ENCODE peak calls at places on chromosomes 4 and X, in eight cellular contexts. P, I, K, O, A, Z, L and U are unnamed samples.

GRCh38 chr4:784401-785331 is 41.3 kb downstream of the CPLX1 start:
- DNase-seq in P (no peak), I (no peak), K (no peak), O (peak; percentile 43), A (no peak), Z (peak; percentile 30), L (no peak), U (no peak)

GRCh38 chr4:128386761-128387599 is 99.4 kb upstream of the PGRMC2 start:
- DNase-seq in P (peak; percentile 79), I (peak; percentile 97), K (peak; percentile 90), O (peak; percentile 87), A (peak; percentile 84), Z (peak; percentile 67), L (peak; percentile 97), U (peak; percentile 94)

GRCh38 chrX:49858341-49858740 is 20.9 kb upstream of the USP27X start:
- DNase-seq in P (no peak), I (no peak), K (no peak), O (no peak), A (no peak), Z (no peak), L (no peak), U (no peak)

GRCh38 chr4:36178489-36178888 is 65.8 kb downstream of the ARAP2 start:
- DNase-seq in P (no peak), I (no peak), K (no peak), O (no peak), A (no peak), Z (no peak), L (no peak), U (no peak)

GRCh38 chr4:107312366-107312765 is 276.3 kb upstream of the DKK2 start:
- DNase-seq in P (no peak), I (no peak), K (no peak), O (no peak), A (no peak), Z (no peak), L (peak; percentile 21), U (no peak)

GRCh38 chr4:159484861-159485260 is 382.0 kb downstream of the RAPGEF2 start:
- DNase-seq in P (no peak), I (no peak), K (no peak), O (no peak), A (no peak), Z (no peak), L (no peak), U (no peak)

GRCh38 chr4:180960758-180961401 is 1282.3 kb upstream of the TENM3 start:
- DNase-seq in P (no peak), I (no peak), K (no peak), O (no peak), A (no peak), Z (no peak), L (no peak), U (no peak)

GRCh38 chr4:65623509-65623908 is 46.8 kb downstream of the EPHA5 start:
- DNase-seq in P (no peak), I (no peak), K (no peak), O (no peak), A (no peak), Z (no peak), L (peak; percentile 67), U (no peak)

GRCh38 chr4:53576676-53577372 is 14.5 kb downstream of the LNX1 start:
- DNase-seq in P (no peak), I (no peak), K (no peak), O (no peak), A (no peak), Z (no peak), L (peak; percentile 90), U (no peak)

GRCh38 chr4:5112333-5112732 is 61.1 kb downstream of the STK32B start:
- DNase-seq in P (no peak), I (no peak), K (no peak), O (no peak), A (no peak), Z (no peak), L (no peak), U (no peak)

GRCh38 chr4:1614049-1614448 is 70.1 kb downstream of the FAM53A start:
- DNase-seq in P (no peak), I (no peak), K (no peak), O (no peak), A (no peak), Z (no peak), L (no peak), U (no peak)

GRCh38 chr4:41506071-41506470 is 31.9 kb upstream of the LIMCH1 start:
- DNase-seq in P (no peak), I (no peak), K (no peak), O (no peak), A (no peak), Z (no peak), L (peak; percentile 13), U (no peak)

GRCh38 chrX:119391279-119391678 is 7.9 kb upstream of the SLC25A43 start:
- DNase-seq in P (peak; percentile 31), I (peak; percentile 32), K (peak; percentile 29), O (peak; percentile 62), A (no peak), Z (no peak), L (peak; percentile 25), U (no peak)
- TF ChIP-seq CTCF in P (peak; percentile 50), I (peak; percentile 15), K (no peak), O (peak; percentile 25), A (no peak), Z (peak; percentile 44), L (peak; percentile 36), U (no peak)

DNA sequence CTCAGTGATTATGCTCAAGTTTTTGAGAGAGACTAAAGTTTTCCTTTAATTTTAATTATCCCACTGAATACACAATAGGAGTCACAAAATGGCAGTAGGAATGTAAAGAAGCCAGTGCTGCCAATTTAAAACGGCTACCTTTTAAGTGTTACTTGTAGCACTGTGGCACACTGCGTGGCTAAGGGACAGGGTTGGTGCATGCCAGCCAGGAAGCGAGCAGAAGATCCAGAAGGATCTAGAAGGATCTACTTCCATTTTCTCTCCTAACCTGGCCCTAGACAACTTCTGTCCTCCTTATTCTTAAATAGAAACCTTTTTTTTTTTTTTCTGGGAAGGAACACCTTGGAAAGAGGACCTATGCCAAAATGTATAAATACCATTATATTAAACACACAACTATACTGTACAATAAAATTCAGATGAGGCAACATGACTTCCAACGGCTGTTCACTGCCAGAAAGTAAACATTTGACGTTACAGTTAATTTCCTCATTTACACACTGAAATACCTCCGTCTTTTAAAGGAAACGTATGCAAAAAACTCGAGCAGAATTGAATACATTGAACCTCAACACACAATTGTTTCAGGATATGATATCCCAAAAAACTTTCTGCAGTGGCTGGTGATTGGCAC is 2.7 kb downstream of the USP26 start:
- DNase-seq in P (no peak), I (no peak), K (no peak), O (no peak), A (no peak), Z (no peak), L (no peak), U (no peak)
- TF ChIP-seq POLR2A in P (no peak), I (no peak), K (no peak), O (no peak), A (no peak), Z (no peak), L (no peak), U (no peak)

DNA sequence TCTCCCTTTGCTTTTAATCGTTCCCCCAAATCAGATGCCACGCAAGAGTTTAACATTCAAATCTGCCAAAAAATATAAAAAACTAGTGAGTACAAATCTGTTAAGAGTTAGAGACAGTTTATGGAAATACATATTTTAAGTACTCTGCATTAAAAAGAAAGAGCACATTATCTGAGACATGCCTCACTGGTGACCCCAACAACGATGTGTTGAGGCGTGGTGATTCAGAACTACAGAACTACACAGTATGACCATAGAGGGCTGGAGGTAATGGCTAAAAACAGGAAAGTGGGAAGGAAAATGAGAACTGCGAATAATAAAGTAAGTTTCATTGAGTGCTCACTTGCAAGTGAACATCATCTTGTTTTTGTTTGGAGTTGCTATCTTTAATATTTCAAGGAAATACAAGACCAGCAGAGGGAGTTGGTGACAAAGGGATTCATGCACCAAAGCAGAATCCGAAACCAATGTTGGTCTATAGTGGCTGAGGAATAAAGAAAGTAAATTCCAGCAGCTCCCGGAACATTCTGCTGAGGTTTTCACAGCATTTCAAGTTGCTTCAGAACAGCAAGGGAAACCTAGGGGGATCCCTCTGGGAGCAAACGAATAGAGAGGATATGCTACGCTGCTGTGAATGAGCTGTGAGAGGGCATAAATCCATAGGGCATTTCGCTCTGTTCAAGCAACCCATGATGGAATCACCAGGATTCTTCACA is 92.2 kb downstream of the DCHS2 start:
- DNase-seq in P (no peak), I (no peak), K (no peak), O (no peak), A (no peak), Z (no peak), L (peak; percentile 8), U (no peak)
- TF ChIP-seq CTCF in P (peak; percentile 48), I (no peak), K (peak; percentile 34), O (peak; percentile 20), A (peak; percentile 30), Z (peak; percentile 63), L (no peak), U (no peak)

GRCh38 chr4:86934147-86934771 is 552 bp upstream of the AFF1 start:
- DNase-seq in P (peak; percentile 9), I (no peak), K (no peak), O (no peak), A (peak; percentile 31), Z (no peak), L (no peak), U (peak; percentile 14)

GRCh38 chr4:86935499-86935832 is 655 bp downstream of the AFF1 start:
- DNase-seq in P (no peak), I (no peak), K (peak; percentile 27), O (peak; percentile 72), A (peak; percentile 42), Z (peak; percentile 70), L (no peak), U (peak; percentile 54)

GRCh38 chr4:86939123-86939522 is 4.3 kb downstream of the AFF1 start:
- DNase-seq in P (no peak), I (no peak), K (no peak), O (no peak), A (no peak), Z (no peak), L (no peak), U (no peak)

GRCh38 chr4:86934772-86935498 is at the start of gene AFF1:
- DNase-seq in P (peak; percentile 96), I (peak; percentile 95), K (peak; percentile 94), O (peak; percentile 95), A (peak; percentile 90), Z (peak; percentile 97), L (peak; percentile 79), U (peak; percentile 98)

DNA sequence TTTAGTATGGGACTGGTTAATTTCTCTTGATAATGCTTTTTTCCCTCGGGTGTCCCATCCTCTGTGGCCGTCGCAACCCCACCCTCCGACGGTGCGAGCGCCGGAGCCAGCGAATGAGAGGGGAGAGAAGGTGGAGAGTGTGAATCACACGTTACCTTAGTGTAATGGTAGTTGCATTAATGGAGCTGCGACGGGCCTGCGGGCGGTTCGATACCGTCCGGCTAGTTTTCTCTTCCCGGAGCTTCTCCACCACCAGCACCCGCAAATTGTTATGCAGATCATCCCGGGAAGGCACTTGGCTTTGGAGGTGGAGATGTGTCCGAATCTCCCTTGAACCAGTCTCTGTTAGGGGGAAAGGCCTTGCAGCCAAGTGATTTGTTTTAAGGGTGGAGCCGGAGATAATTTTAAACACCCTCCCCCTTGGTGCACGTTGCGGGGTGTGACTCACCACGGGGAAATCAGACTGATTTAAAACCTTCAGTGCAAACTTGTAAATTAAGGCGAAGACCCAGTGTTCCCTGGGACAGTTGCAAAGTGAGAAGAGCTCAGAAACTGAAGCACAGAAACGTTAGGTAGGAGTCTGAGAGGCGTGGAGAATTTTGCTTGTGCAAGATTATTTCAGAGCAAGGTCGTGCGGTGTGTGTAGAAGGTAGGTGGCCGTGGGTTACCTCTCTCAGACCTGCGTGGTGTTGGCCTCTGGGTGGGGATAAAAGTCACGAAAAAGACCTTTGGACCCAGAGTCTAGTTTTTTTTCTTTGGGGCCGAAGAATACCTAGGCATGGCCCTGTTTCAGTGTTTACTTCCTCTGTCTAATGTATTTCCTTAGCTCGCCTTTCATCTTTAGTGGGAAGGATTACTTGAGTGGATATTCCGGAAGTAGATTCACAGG is 1.3 kb downstream of the AFF1 start:
- DNase-seq in P (peak; percentile 87), I (peak; percentile 69), K (peak; percentile 68), O (peak; percentile 91), A (peak; percentile 52), Z (peak; percentile 72), L (peak; percentile 57), U (peak; percentile 94)
- TF ChIP-seq POLR2A in P (peak; percentile 79), I (no peak), K (no peak), O (no peak), A (no peak), Z (peak; percentile 58), L (no peak), U (no peak)